ENCODE peak calls at places on chromosomes 7 and 10, in five cellular contexts. I is GM12878, V is K562, K is WTC11, E is H1. Y is an unnamed sample.

GRCh38 chr7:29853072-29853471 is 46.8 kb downstream of the WIPF3 start:
- DNase-seq in I (no peak), V (no peak), K (no peak), E (no peak), Y (no peak)

GRCh38 chr10:128084364-128084763 is 41.9 kb downstream of the MKI67 start:
- DNase-seq in I (no peak), V (no peak), K (no peak), E (no peak), Y (no peak)

GRCh38 chr10:97822261-97822687 is 27.4 kb upstream of the GOLGA7B start:
- DNase-seq in I (no peak), V (no peak), K (no peak), E (no peak), Y (no peak)

GRCh38 chr10:111087968-111088505 is 11.2 kb downstream of the ADRA2A start:
- DNase-seq in I (no peak), V (no peak), K (no peak), E (no peak), Y (no peak)

GRCh38 chr7:6536262-6536770 is 14.9 kb downstream of the GRID2IP start:
- DNase-seq in I (no peak), V (no peak), K (peak; percentile 39), E (no peak), Y (no peak)

GRCh38 chr7:40507166-40507565 is 372.4 kb downstream of the SUGCT start:
- DNase-seq in I (no peak), V (peak; percentile 6), K (no peak), E (no peak), Y (peak; percentile 9)

GRCh38 chr10:24691113-24691512 is 32.6 kb downstream of the ARHGAP21 start:
- DNase-seq in I (no peak), V (no peak), K (no peak), E (no peak), Y (no peak)

GRCh38 chr7:137081694-137082093 is 213.2 kb downstream of the CHRM2 start:
- DNase-seq in I (no peak), V (no peak), K (no peak), E (no peak), Y (no peak)

GRCh38 chr10:128001346-128001745 is 94.4 kb downstream of the PTPRE start:
- DNase-seq in I (no peak), V (no peak), K (no peak), E (no peak), Y (no peak)

GRCh38 chr10:37952051-37952815 is 24.2 kb downstream of the ZNF25 start:
- DNase-seq in I (no peak), V (no peak), K (no peak), E (no peak), Y (no peak)

GRCh38 chr7:106085015-106085414 is 27.1 kb downstream of the SYPL1 start:
- DNase-seq in I (no peak), V (no peak), K (no peak), E (no peak), Y (no peak)

GRCh38 chr10:127993281-127993680 is 86.4 kb downstream of the PTPRE start:
- DNase-seq in I (no peak), V (no peak), K (no peak), E (no peak), Y (no peak)

GRCh38 chr7:28130277-28130676 is 50.3 kb downstream of the JAZF1 start:
- DNase-seq in I (no peak), V (no peak), K (no peak), E (no peak), Y (no peak)

DNA sequence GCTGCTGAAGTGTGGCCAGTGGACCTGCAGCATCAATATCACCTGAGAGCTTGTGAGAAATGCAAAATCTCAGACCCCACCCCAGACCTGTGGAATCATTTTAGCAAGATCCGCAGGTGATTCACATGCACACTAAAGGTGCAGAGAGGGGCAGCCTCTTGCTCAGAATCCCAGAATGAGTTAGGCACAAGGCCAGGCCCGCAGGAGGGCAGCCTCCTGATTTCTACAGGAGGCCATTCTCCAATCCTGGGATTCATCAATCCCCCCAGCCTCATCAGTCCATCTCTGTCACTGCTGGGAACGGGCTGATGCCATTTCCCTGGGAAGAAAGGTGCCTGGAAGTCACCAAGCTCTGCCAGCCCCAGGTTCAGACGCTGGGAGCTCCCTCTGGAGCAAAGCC is 63.0 kb upstream of the GPR26 start:
- DNase-seq in I (no peak), V (no peak), K (no peak), E (no peak), Y (no peak)
- TF ChIP-seq CREB1 in I (no peak), V (no peak), K (no peak), E (no peak), Y (no peak)

DNA sequence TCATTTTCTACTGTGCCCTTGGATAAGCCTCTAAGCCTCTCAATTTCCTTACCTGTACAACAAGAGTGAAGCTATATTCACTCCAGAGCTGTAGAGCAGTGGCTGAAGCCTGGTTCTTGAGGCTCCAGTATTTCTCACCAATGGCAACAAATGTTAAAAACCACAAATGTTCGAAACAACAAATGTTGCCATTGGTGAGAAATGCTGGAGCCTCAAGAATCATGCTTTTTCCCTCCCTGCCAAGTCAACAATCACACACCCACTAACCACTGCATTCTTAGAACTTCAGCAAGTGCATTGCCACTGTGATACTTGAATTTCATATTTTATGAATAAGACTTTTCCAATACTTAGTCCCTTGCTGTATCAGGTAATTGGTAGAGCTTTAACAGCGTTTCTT is 237.9 kb downstream of the TMEM26 start:
- DNase-seq in I (no peak), V (no peak), K (no peak), E (no peak), Y (no peak)
- TF ChIP-seq MAX in I (no peak), V (no peak), K (no peak), E (no peak), Y (no peak)

DNA sequence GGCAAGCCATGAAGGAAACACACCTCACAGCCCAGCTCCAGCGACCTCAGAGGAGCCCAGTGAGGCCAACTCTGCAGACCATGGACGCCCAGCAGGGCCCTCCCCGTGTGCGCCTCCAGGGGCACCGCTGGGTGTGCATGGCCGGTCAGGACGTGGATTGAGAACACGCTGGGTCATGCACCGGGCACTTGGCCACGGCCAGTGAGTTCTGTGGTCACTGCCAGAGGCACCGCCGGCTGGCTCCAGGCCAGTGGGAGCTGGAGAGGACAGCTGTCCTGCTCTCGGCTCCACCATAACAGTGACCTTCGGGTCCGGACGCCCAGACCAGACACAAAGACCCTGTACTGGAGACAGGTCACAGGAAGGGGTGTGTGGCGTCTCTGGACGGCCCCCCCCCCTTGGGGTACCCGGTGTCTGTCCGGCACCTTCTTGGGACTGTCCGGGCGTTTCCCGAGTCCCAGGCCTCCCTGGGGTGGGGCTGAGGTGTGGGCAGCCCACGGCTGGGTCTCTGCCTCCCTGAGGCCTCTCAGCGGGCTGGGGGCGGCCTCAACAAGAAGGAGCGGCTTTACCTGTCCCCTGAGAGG is 50.4 kb upstream of the NKX6-2 start:
- DNase-seq in I (no peak), V (no peak), K (no peak), E (no peak), Y (no peak)
- TF ChIP-seq CREB1 in I (no peak), V (no peak), K (no peak), E (no peak), Y (no peak)

DNA sequence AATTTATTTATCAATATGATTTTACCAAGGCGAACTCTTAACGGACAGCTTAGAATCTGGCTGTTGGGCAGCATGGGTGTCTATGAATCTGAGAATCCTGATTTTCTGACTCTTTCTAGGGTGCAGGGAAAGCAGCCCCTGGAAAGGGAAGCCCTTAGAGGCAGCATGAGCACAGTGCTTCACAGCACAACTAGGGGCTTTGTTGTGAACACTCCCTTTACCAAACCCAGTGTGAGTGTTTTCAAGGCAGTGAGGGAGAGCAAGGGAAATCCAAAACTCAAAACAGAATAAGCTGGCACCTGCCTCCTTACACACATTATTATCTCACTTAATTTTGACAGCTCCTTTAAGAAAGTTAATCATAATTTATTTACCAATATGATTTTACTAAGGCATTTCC is 116.3 kb upstream of the CSTF2T start:
- DNase-seq in I (no peak), V (no peak), K (no peak), E (no peak), Y (no peak)
- TF ChIP-seq MAX in I (no peak), V (no peak), K (no peak), E (no peak), Y (no peak)

GRCh38 chr10:50501478-50501877 is 122.3 kb downstream of the SGMS1 start:
- DNase-seq in I (no peak), V (peak; percentile 29), K (no peak), E (no peak), Y (peak; percentile 7)
- TF ChIP-seq CREB1 in I (no peak), V (no peak), K (no peak), E (no peak), Y (no peak)

DNA sequence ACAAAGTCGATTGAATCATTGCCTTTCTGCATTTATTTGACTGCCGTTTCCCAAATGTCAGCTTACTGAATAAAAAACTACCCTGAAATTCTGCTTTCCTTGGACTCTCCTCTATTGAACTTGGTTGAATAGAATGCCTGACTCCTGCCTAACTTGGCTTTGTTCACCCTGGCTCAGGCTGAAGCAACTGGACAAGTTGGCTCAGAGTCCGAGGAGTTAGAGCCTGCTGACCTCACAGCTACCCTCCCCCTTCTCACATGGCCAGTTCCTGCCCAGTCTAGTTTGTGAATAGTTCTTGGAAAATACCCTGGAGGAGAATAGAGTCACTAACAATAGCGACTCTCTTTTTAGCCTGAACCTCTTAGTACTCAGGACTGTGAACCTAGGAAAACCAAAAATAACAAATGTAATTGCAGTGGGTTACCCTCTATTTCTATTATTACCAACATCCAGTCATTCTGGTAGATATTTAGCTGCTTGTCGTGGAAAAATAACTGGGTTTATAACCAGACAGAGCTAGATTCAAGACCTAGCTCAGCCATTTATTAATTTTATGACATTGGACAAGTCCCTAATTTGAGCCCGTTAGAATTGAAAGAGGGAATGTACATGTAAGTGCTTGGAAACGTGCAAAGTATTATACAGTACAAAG is 17.3 kb upstream of the NRBF2 start:
- DNase-seq in I (no peak), V (peak; percentile 24), K (no peak), E (no peak), Y (peak; percentile 67)
- TF ChIP-seq MAX in I (no peak), V (peak; percentile 30), K (no peak), E (no peak), Y (peak; percentile 54)

GRCh38 chr10:33484787-33485186 is 150.3 kb upstream of the NRP1 start:
- DNase-seq in I (no peak), V (no peak), K (no peak), E (no peak), Y (no peak)
- TF ChIP-seq CREB1 in I (no peak), V (no peak), K (no peak), E (no peak), Y (no peak)

DNA sequence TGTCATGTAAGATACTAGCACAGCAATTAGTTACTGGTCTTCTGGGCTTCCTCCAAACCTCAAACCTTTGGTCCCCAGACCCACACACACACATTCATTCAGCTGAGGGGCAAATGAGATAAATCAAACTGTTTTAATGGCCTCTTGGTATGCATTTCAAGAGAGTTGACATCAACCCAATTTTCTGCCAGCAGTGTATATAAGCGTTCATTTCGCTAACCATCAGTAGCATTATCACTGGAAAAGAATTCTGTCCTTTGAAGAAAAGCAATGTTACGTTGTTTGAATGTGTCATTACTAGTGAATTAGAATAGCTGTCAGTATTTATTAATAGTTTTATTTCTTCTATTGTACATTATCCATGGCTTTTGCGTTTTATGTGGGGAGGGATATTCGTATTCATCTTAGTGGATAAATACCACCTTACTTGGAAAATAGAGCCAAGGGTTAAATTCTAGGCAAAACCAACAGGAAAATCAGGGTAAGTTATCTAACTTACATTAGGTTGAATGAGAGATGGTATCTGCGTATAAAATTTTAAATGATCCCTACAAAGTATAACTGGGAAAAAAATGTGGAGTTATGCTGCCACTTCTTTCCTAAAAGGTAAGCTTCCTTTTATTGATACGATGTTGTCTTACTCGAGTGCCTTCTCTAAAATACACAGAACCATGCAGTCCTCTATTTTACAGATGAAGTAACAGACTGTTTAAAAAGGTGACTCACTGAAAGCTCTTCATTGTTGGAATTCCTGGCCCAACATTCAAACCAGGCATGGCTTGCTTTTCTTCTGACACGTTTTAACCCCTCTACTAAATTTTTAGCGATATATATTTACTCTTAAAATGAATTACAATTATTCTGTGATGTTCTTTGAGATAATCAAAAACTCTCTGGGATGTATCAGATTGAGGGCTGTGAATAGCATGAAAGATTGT is 2.0 kb upstream of the ZMYND11 start:
- DNase-seq in I (no peak), V (no peak), K (no peak), E (no peak), Y (peak; percentile 80)
- TF ChIP-seq MAX in I (no peak), V (no peak), K (no peak), E (no peak), Y (no peak)